ENCODE peak calls at places on chromosomes 2 and 18, in four cellular contexts. One of them, this sample, is unnamed.

GRCh38 chr2:8334866-8335325 is 347.0 kb upstream of the ID2 start:
- DNase-seq in right lobe of liver: peak
- DNase-seq in neuronal stem cell: no peak
- DNase-seq in CD4-positive, alpha-beta T cell: no peak
- DNase-seq in this sample: no peak

GRCh38 chr2:6523476-6523875 is 342.2 kb downstream of the CMPK2 start:
- DNase-seq in right lobe of liver: no peak
- DNase-seq in neuronal stem cell: no peak
- DNase-seq in CD4-positive, alpha-beta T cell: no peak
- DNase-seq in this sample: no peak

GRCh38 chr18:74040459-74041332 is 106.9 kb downstream of the FBXO15 start:
- DNase-seq in right lobe of liver: peak
- DNase-seq in neuronal stem cell: peak
- DNase-seq in CD4-positive, alpha-beta T cell: peak
- DNase-seq in this sample: peak

GRCh38 chr2:32009479-32010256 is 1.1 kb downstream of the MEMO1 start:
- DNase-seq in right lobe of liver: peak
- DNase-seq in neuronal stem cell: peak
- DNase-seq in CD4-positive, alpha-beta T cell: peak
- DNase-seq in this sample: peak

GRCh38 chr2:128199141-128199540 is 108.1 kb downstream of the UGGT1 start:
- DNase-seq in right lobe of liver: no peak
- DNase-seq in neuronal stem cell: no peak
- DNase-seq in CD4-positive, alpha-beta T cell: no peak
- DNase-seq in this sample: no peak

GRCh38 chr2:46277470-46278190 is 19.6 kb upstream of the EPAS1 start:
- DNase-seq in right lobe of liver: no peak
- DNase-seq in neuronal stem cell: no peak
- DNase-seq in CD4-positive, alpha-beta T cell: no peak
- DNase-seq in this sample: no peak

GRCh38 chr2:156464106-156464505 is 27.9 kb downstream of the GPD2 start:
- DNase-seq in right lobe of liver: no peak
- DNase-seq in neuronal stem cell: no peak
- DNase-seq in CD4-positive, alpha-beta T cell: no peak
- DNase-seq in this sample: no peak

GRCh38 chr18:79947054-79947755 is 4.2 kb downstream of the SLC66A2 start:
- DNase-seq in right lobe of liver: peak
- DNase-seq in neuronal stem cell: no peak
- DNase-seq in CD4-positive, alpha-beta T cell: no peak
- DNase-seq in this sample: no peak

GRCh38 chr2:23520256-23520655 is 135.3 kb downstream of the KLHL29 start:
- DNase-seq in right lobe of liver: no peak
- DNase-seq in neuronal stem cell: no peak
- DNase-seq in CD4-positive, alpha-beta T cell: no peak
- DNase-seq in this sample: no peak

GRCh38 chr2:23518481-23519333 is 133.7 kb downstream of the KLHL29 start:
- DNase-seq in right lobe of liver: no peak
- DNase-seq in neuronal stem cell: no peak
- DNase-seq in CD4-positive, alpha-beta T cell: no peak
- DNase-seq in this sample: no peak

GRCh38 chr2:23521060-23521459 is 136.1 kb downstream of the KLHL29 start:
- DNase-seq in right lobe of liver: no peak
- DNase-seq in neuronal stem cell: no peak
- DNase-seq in CD4-positive, alpha-beta T cell: no peak
- DNase-seq in this sample: no peak

GRCh38 chr2:23516546-23517256 is 131.7 kb downstream of the KLHL29 start:
- DNase-seq in right lobe of liver: no peak
- DNase-seq in neuronal stem cell: no peak
- DNase-seq in CD4-positive, alpha-beta T cell: no peak
- DNase-seq in this sample: no peak

GRCh38 chr2:23519334-23519651 is 134.3 kb downstream of the KLHL29 start:
- DNase-seq in right lobe of liver: no peak
- DNase-seq in neuronal stem cell: no peak
- DNase-seq in CD4-positive, alpha-beta T cell: no peak
- DNase-seq in this sample: no peak
- H3K27ac ChIP-seq in right lobe of liver: no peak
- H3K27ac ChIP-seq in neuronal stem cell: no peak
- H3K27ac ChIP-seq in CD4-positive, alpha-beta T cell: no peak
- H3K27ac ChIP-seq in this sample: no peak

DNA sequence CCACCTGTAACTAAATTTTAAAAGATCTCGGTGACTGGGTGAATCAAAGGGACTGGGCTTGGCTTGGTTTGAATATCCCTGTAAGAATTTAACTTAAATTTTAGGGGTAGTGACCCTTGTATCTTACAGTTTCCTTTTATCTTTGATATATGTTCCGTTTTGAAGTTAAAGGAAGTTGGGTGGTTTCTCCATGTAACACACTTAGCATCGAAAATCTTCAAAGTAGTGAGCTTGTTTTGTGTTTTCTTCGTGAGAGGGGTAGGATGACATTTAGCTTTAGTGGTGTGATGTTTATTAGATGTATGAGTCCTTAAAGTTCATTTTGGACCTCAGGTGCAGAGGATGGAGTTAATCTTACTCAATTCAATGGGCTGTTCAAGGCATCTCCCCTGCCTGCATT is 1.6 kb downstream of the WDR7 start:
- DNase-seq in right lobe of liver: no peak
- DNase-seq in neuronal stem cell: no peak
- DNase-seq in CD4-positive, alpha-beta T cell: no peak
- DNase-seq in this sample: no peak
- H3K27ac ChIP-seq in right lobe of liver: no peak
- H3K27ac ChIP-seq in neuronal stem cell: no peak
- H3K27ac ChIP-seq in CD4-positive, alpha-beta T cell: no peak
- H3K27ac ChIP-seq in this sample: peak

GRCh38 chr2:38750011-38750792 is 959 bp downstream of the SRSF7 start:
- DNase-seq in right lobe of liver: peak
- DNase-seq in neuronal stem cell: peak
- DNase-seq in CD4-positive, alpha-beta T cell: peak
- DNase-seq in this sample: peak

GRCh38 chr2:38750793-38751042 is 443 bp downstream of the SRSF7 start:
- DNase-seq in right lobe of liver: peak
- DNase-seq in neuronal stem cell: no peak
- DNase-seq in CD4-positive, alpha-beta T cell: peak
- DNase-seq in this sample: peak

GRCh38 chr2:38747819-38748218 is 3.3 kb downstream of the SRSF7 start:
- DNase-seq in right lobe of liver: no peak
- DNase-seq in neuronal stem cell: no peak
- DNase-seq in CD4-positive, alpha-beta T cell: no peak
- DNase-seq in this sample: no peak

GRCh38 chr2:38748391-38748790 is 2.8 kb downstream of the SRSF7 start:
- DNase-seq in right lobe of liver: no peak
- DNase-seq in neuronal stem cell: no peak
- DNase-seq in CD4-positive, alpha-beta T cell: no peak
- DNase-seq in this sample: no peak

DNA sequence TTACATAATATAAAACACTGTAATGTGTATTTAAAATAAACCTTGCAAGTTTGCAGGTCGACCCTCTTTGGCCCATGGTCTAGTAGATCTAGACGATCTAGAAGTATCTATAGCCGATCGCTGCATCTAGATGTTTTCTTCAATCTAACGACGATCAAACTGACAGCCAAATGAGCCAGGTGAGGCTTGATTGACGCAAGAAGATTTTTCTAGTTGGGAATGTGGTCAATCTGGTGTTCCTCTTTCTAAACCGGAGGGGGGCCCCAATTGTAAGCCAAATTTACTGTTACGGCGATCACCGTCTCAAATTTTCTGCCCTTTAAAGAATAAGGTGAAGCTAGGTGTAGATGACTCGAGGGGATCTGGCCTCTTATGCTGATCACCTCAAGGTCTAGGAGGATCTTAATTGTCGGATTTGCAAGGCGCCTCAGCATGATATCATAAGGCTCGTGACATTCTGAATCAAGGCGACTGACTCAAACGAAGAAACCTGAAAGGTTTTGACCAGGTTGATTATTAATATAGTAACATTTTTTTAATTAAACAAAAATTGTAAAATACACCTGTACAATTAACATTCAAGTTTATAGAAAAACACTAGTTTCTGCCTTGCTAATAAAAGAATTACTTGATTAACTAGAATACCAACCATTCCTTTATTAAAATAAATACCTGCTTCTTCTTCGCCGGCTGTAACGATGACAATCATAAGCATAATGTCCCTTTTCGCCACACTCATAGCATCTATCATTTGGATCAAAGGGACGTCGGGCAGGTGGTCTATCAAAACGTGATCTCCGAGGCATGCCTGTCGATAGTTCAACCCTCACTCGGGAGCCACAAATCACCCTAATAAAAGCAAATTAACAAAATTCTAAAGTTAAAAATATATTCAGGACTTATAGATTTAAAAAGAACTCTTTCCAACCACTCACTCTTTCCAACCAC is 2.0 kb downstream of the SRSF7 start:
- DNase-seq in right lobe of liver: no peak
- DNase-seq in neuronal stem cell: no peak
- DNase-seq in CD4-positive, alpha-beta T cell: no peak
- DNase-seq in this sample: no peak
- H3K27ac ChIP-seq in right lobe of liver: no peak
- H3K27ac ChIP-seq in neuronal stem cell: no peak
- H3K27ac ChIP-seq in CD4-positive, alpha-beta T cell: peak
- H3K27ac ChIP-seq in this sample: no peak

GRCh38 chr18:61893971-61894750 is 1.4 kb upstream of the RNF152 start:
- DNase-seq in right lobe of liver: peak
- DNase-seq in neuronal stem cell: peak
- DNase-seq in CD4-positive, alpha-beta T cell: peak
- DNase-seq in this sample: peak

GRCh38 chr18:61896767-61897166 is 4.0 kb upstream of the RNF152 start:
- DNase-seq in right lobe of liver: peak
- DNase-seq in neuronal stem cell: peak
- DNase-seq in CD4-positive, alpha-beta T cell: no peak
- DNase-seq in this sample: no peak

GRCh38 chr18:61893304-61893970 is 630 bp upstream of the RNF152 start:
- DNase-seq in right lobe of liver: peak
- DNase-seq in neuronal stem cell: peak
- DNase-seq in CD4-positive, alpha-beta T cell: no peak
- DNase-seq in this sample: peak

GRCh38 chr18:61896118-61896517 is 3.3 kb upstream of the RNF152 start:
- DNase-seq in right lobe of liver: no peak
- DNase-seq in neuronal stem cell: no peak
- DNase-seq in CD4-positive, alpha-beta T cell: no peak
- DNase-seq in this sample: no peak

DNA sequence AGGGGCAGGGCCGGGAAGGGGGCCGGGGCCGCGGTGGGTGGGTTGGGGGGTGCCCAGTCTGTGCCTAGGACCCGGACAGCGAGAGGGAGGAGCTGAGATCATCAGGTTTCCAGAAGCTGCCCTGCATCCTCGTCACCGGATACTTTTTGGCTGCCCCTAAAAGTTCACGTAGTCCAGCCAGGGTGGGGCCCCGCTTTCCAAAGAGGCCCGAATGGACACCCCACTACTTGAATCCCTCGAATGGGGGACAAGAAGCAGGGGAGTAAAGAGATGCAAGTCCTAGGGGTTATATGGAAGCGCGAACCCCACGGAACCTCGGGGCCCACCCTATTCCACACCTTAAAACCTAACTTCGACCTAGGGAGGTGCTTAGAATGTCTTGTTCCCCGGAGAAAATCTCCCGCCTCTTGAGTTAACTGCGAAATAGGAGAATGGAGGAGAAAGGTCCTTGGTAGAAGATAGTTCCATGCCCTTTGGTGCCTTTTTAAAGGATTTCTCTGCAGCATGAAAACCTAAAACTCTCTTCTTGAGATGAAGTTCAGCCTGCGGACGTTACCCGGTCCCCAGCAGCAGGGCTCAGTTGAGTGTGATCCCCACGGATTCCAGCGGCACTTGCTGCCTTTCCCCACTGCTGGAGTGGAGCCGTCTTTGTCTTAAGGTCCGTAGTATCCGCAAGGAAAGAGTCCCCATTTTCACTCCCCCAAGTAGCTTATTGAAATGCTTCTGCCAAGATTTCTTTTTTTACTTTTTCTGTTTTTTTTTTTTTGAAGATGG is 2.1 kb upstream of the RNF152 start:
- DNase-seq in right lobe of liver: no peak
- DNase-seq in neuronal stem cell: no peak
- DNase-seq in CD4-positive, alpha-beta T cell: no peak
- DNase-seq in this sample: no peak
- H3K27ac ChIP-seq in right lobe of liver: peak
- H3K27ac ChIP-seq in neuronal stem cell: no peak
- H3K27ac ChIP-seq in CD4-positive, alpha-beta T cell: no peak
- H3K27ac ChIP-seq in this sample: peak

GRCh38 chr2:36369163-36369562 is 13.6 kb downstream of the CRIM1 start:
- DNase-seq in right lobe of liver: no peak
- DNase-seq in neuronal stem cell: no peak
- DNase-seq in CD4-positive, alpha-beta T cell: no peak
- DNase-seq in this sample: no peak
- H3K27ac ChIP-seq in right lobe of liver: no peak
- H3K27ac ChIP-seq in neuronal stem cell: no peak
- H3K27ac ChIP-seq in CD4-positive, alpha-beta T cell: no peak
- H3K27ac ChIP-seq in this sample: no peak

GRCh38 chr2:63843093-63843492 is 1.4 kb downstream of the UGP2 start:
- DNase-seq in right lobe of liver: no peak
- DNase-seq in neuronal stem cell: no peak
- DNase-seq in CD4-positive, alpha-beta T cell: no peak
- DNase-seq in this sample: no peak
- H3K27ac ChIP-seq in right lobe of liver: peak
- H3K27ac ChIP-seq in neuronal stem cell: no peak
- H3K27ac ChIP-seq in CD4-positive, alpha-beta T cell: no peak
- H3K27ac ChIP-seq in this sample: peak

DNA sequence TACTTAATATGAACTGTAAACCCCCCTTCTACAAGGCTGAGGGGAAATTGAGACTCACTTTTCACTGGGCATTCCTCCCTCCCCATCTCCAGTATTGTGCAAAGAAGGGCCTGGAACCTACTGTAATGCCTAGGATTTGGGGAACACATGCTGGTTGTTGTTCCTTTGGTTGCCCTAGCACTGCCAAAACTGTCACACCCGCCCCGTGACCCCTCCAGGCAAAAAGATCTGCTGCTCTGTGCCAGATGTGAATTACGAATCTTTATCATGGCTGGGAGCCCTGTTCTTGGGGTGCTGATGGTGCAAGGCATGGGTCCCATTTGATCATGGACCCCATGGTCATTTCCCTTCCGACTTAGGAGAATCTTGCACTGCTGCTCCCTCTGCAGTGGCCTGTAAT is 95.4 kb downstream of the CABLES1 start:
- DNase-seq in right lobe of liver: no peak
- DNase-seq in neuronal stem cell: no peak
- DNase-seq in CD4-positive, alpha-beta T cell: no peak
- DNase-seq in this sample: no peak
- H3K27ac ChIP-seq in right lobe of liver: peak
- H3K27ac ChIP-seq in neuronal stem cell: no peak
- H3K27ac ChIP-seq in CD4-positive, alpha-beta T cell: no peak
- H3K27ac ChIP-seq in this sample: peak

GRCh38 chr2:229446316-229446715 is 175.2 kb upstream of the PID1 start:
- DNase-seq in right lobe of liver: no peak
- DNase-seq in neuronal stem cell: no peak
- DNase-seq in CD4-positive, alpha-beta T cell: no peak
- DNase-seq in this sample: no peak

GRCh38 chr2:229445501-229446294 is 174.6 kb upstream of the PID1 start:
- DNase-seq in right lobe of liver: no peak
- DNase-seq in neuronal stem cell: no peak
- DNase-seq in CD4-positive, alpha-beta T cell: no peak
- DNase-seq in this sample: no peak

GRCh38 chr2:229443141-229443540 is 172.1 kb upstream of the PID1 start:
- DNase-seq in right lobe of liver: no peak
- DNase-seq in neuronal stem cell: no peak
- DNase-seq in CD4-positive, alpha-beta T cell: no peak
- DNase-seq in this sample: no peak

GRCh38 chr2:229445013-229445412 is 173.9 kb upstream of the PID1 start:
- DNase-seq in right lobe of liver: peak
- DNase-seq in neuronal stem cell: no peak
- DNase-seq in CD4-positive, alpha-beta T cell: no peak
- DNase-seq in this sample: peak

GRCh38 chr2:229443869-229444268 is 172.8 kb upstream of the PID1 start:
- DNase-seq in right lobe of liver: no peak
- DNase-seq in neuronal stem cell: no peak
- DNase-seq in CD4-positive, alpha-beta T cell: no peak
- DNase-seq in this sample: no peak
- H3K27ac ChIP-seq in right lobe of liver: no peak
- H3K27ac ChIP-seq in neuronal stem cell: no peak
- H3K27ac ChIP-seq in CD4-positive, alpha-beta T cell: no peak
- H3K27ac ChIP-seq in this sample: peak